ENCODE peak calls at places on chromosomes 7 and 10, in four cellular contexts. One of them, this sample, is unnamed.

GRCh38 chr10:113357688-113358306 is 195.1 kb upstream of the HABP2 start:
- DNase-seq in SK-N-SH: no peak
- DNase-seq in HepG2: no peak
- DNase-seq in K562: no peak
- DNase-seq in this sample: no peak

GRCh38 chr7:101804087-101804631 is 13.3 kb upstream of the CUX1 start:
- DNase-seq in HepG2: no peak
- DNase-seq in K562: no peak
- DNase-seq in SK-N-SH: no peak
- DNase-seq in this sample: no peak

GRCh38 chr7:73448609-73449008 is 15.0 kb downstream of the FZD9 start:
- DNase-seq in K562: no peak
- DNase-seq in SK-N-SH: no peak
- DNase-seq in HepG2: no peak
- DNase-seq in this sample: no peak

GRCh38 chr10:131079314-131079713 is 232.2 kb downstream of the TCERG1L start:
- DNase-seq in HepG2: no peak
- DNase-seq in SK-N-SH: no peak
- DNase-seq in K562: no peak
- DNase-seq in this sample: no peak

GRCh38 chr7:37216156-37216839 is 232.4 kb downstream of the ELMO1 start:
- DNase-seq in HepG2: no peak
- DNase-seq in K562: no peak
- DNase-seq in SK-N-SH: no peak
- DNase-seq in this sample: no peak

GRCh38 chr10:67017218-67017617 is 91.4 kb downstream of the LRRTM3 start:
- DNase-seq in K562: no peak
- DNase-seq in HepG2: no peak
- DNase-seq in SK-N-SH: no peak
- DNase-seq in this sample: no peak

GRCh38 chr7:88354999-88355398 is 48.3 kb upstream of the STEAP4 start:
- DNase-seq in HepG2: no peak
- DNase-seq in SK-N-SH: no peak
- DNase-seq in K562: no peak
- DNase-seq in this sample: no peak

GRCh38 chr10:107616463-107617131 is 452.1 kb upstream of the SORCS1 start:
- DNase-seq in SK-N-SH: no peak
- DNase-seq in HepG2: no peak
- DNase-seq in K562: no peak
- DNase-seq in this sample: no peak

GRCh38 chr7:78473011-78473410 is 674.4 kb downstream of the PHTF2 start:
- DNase-seq in SK-N-SH: no peak
- DNase-seq in HepG2: no peak
- DNase-seq in K562: no peak
- DNase-seq in this sample: no peak

GRCh38 chr10:133258818-133259602 is 17.7 kb downstream of the ADAM8 start:
- DNase-seq in HepG2: peak; percentile 30
- DNase-seq in K562: peak; percentile 31
- DNase-seq in SK-N-SH: no peak
- DNase-seq in this sample: peak; percentile 81

GRCh38 chr7:114405427-114405826 is 9.2 kb upstream of the FOXP2 start:
- DNase-seq in SK-N-SH: no peak
- DNase-seq in HepG2: peak; percentile 30
- DNase-seq in K562: no peak
- DNase-seq in this sample: peak; percentile 8

GRCh38 chr10:5776150-5776880 is 36.9 kb downstream of the GDI2 start:
- DNase-seq in HepG2: no peak
- DNase-seq in K562: no peak
- DNase-seq in SK-N-SH: peak; percentile 24
- DNase-seq in this sample: no peak

DNA sequence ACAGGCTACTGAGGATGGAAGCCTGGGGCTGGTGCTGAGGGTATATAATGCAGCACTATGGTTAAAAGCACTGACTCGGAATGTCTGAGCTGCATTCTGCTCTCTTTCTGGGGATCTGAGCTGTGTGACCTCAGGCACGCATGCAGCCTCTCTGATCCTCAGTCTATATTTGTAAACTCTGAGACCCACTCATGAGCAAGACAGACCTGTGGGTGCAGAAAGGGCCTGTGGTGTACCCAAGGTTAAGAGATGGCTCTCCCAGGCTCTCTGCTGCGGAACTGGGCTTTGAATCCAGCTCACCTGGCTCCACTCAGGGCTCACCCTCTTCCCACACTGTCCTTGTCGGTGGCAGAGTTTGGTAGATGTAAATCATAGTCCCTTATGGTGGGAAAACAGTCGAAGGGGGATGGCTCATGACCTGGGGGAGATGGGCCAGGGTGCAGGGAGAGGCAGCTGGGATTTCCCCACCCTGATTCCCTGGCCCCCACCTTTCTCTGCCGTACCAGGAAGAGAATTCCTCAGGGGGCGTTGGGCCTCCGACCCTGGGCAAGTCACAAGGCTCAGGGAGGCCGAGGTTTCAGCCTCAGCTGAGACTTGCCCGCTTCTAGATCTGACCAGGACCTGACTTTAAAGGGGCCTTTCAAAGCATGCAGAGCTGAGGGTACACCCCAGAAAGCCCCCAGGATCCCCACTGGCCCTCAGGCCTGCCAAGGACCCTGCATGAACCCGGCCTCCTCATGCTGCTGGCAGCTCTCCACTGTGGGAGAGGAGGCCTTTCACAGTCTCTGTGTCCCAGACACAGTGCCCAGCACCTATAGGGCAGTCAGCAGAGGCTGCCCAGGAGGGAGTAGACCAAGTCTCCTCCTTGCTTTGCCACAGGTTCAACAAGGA is 89.7 kb downstream of the CHST15 start:
- DNase-seq in K562: no peak
- DNase-seq in SK-N-SH: peak; percentile 22
- DNase-seq in HepG2: no peak
- DNase-seq in this sample: no peak
- TF ChIP-seq SIN3A in K562: no peak
- TF ChIP-seq SIN3A in SK-N-SH: no peak
- TF ChIP-seq SIN3A in HepG2: no peak
- TF ChIP-seq SIN3A in this sample: no peak

GRCh38 chr7:138565451-138566114 is 105.5 kb downstream of the TRIM24 start:
- DNase-seq in K562: peak; percentile 64
- DNase-seq in SK-N-SH: no peak
- DNase-seq in HepG2: peak; percentile 98
- DNase-seq in this sample: peak; percentile 7
- TF ChIP-seq ELF1 in K562: no peak
- TF ChIP-seq ELF1 in SK-N-SH: no peak
- TF ChIP-seq ELF1 in HepG2: peak; percentile 47
- TF ChIP-seq ELF1 in this sample: no peak

DNA sequence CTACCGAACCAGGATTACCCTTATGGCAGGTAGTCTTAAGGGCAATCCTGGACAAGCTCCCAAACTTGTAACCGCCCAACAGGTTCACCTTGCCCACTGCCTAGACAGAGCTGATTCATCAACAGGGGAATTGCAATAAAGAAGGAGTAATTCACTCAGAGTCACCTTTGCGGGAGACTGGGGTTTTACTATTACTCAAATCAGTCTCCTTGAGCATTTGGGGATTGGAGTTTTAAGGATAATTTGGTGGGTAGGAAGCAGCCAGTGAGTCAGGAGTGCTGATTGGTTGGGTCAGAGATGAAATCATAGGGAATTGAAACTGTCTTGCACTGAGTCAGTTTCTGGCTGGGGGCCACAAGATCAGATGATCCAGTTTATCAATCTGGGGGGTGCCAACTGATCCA is 25.3 kb downstream of the HK1 start:
- DNase-seq in HepG2: no peak
- DNase-seq in SK-N-SH: no peak
- DNase-seq in K562: no peak
- DNase-seq in this sample: no peak
- TF ChIP-seq MAX in HepG2: no peak
- TF ChIP-seq MAX in SK-N-SH: no peak
- TF ChIP-seq MAX in K562: no peak
- TF ChIP-seq MAX in this sample: no peak

GRCh38 chr7:122844191-122844988 is 41.9 kb downstream of the CADPS2 start:
- DNase-seq in K562: no peak
- DNase-seq in SK-N-SH: no peak
- DNase-seq in HepG2: peak; percentile 63
- DNase-seq in this sample: no peak
- TF ChIP-seq SIN3A in K562: no peak
- TF ChIP-seq SIN3A in SK-N-SH: no peak
- TF ChIP-seq SIN3A in HepG2: no peak
- TF ChIP-seq SIN3A in this sample: no peak

DNA sequence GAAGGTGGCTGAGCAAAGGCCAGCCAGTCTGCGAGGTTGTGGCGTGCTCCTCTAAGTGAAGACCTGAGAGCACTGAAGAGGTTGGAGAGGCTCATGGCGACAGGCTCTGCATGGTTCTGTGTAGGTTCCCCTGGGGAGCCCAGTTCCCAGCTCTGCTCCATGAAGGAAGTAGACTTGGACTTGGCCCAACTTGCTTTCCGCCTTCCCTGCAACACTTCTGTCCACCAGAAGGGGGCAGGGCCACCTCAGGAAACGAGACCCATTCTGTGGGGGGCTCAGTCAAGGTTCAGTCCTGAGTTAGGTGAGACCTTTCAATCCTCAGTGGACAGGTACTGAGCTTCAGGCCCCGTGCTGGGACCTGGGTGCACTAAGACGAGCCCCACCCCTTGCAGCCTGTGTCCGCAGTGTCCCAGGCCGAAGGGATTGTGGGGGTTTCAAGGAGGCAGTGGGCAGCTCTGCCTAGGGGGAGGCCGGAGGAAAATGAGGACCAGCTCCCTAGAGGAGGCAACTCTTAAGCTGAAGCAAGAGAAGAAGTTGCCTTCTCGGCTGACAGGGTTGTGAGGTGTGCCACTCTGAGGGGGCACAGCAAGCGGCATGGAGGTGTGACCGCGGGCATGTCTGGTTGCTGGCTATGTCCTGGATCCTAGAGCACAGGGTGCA is 15.0 kb upstream of the PCBD1 start:
- DNase-seq in K562: peak; percentile 73
- DNase-seq in HepG2: peak; percentile 23
- DNase-seq in SK-N-SH: peak; percentile 85
- DNase-seq in this sample: no peak
- TF ChIP-seq ELF1 in K562: peak; percentile 30
- TF ChIP-seq ELF1 in HepG2: peak; percentile 18
- TF ChIP-seq ELF1 in SK-N-SH: no peak
- TF ChIP-seq ELF1 in this sample: no peak

GRCh38 chr10:86225098-86225782 is 141.4 kb downstream of the GRID1 start:
- DNase-seq in HepG2: no peak
- DNase-seq in K562: peak; percentile 12
- DNase-seq in SK-N-SH: no peak
- DNase-seq in this sample: no peak
- TF ChIP-seq MAX in HepG2: no peak
- TF ChIP-seq MAX in K562: no peak
- TF ChIP-seq MAX in SK-N-SH: no peak
- TF ChIP-seq MAX in this sample: no peak

GRCh38 chr10:95571390-95571789 is 10.2 kb upstream of the SORBS1 start:
- DNase-seq in K562: no peak
- DNase-seq in HepG2: no peak
- DNase-seq in SK-N-SH: no peak
- DNase-seq in this sample: no peak
- TF ChIP-seq SIN3A in K562: no peak
- TF ChIP-seq SIN3A in HepG2: no peak
- TF ChIP-seq SIN3A in SK-N-SH: no peak
- TF ChIP-seq SIN3A in this sample: no peak